ENCODE peak calls at places on chromosomes 4 and X, in nine cellular contexts. L, D, E, H, W, J, Q, U and F are unnamed samples.

GRCh38 chr4:100949350-100949935 is 397.9 kb downstream of the PPP3CA start:
- DNase-seq in L (no peak), E (no peak), Q (no peak), W (no peak), H (no peak), J (no peak), U (no peak), D (no peak), F (no peak)

GRCh38 chr4:96833831-96834230 is 993.9 kb downstream of the PDHA2 start:
- DNase-seq in W (no peak), D (no peak), J (no peak), E (no peak), Q (no peak), U (no peak), H (no peak), L (no peak), F (no peak)

GRCh38 chr4:107734120-107734519 is 14.1 kb upstream of the PAPSS1 start:
- DNase-seq in Q (no peak), E (no peak), U (no peak), D (no peak), H (no peak), J (no peak), W (no peak), L (no peak), F (no peak)

GRCh38 chrX:136497556-136498048 is at the start of gene HTATSF1:
- DNase-seq in L (no peak), D (no peak), Q (no peak), E (no peak), H (no peak), U (no peak), W (peak; percentile 67), J (no peak), F (no peak)

GRCh38 chr4:52001616-52002015 is 18.5 kb downstream of the LRRC66 start:
- DNase-seq in W (no peak), U (no peak), Q (no peak), D (no peak), L (no peak), H (no peak), J (no peak), E (no peak), F (no peak)

GRCh38 chr4:56619160-56619559 is 61.9 kb downstream of the HOPX start:
- DNase-seq in D (no peak), J (no peak), H (no peak), L (no peak), W (no peak), Q (no peak), U (no peak), E (no peak), F (no peak)

GRCh38 chrX:78123190-78123589 is 16.3 kb downstream of the TAF9B start:
- DNase-seq in E (no peak), D (no peak), J (no peak), W (no peak), U (no peak), L (no peak), H (no peak), Q (no peak), F (no peak)

GRCh38 chr4:106238819-106239420 is 77.1 kb downstream of the TBCK start:
- DNase-seq in J (no peak), L (no peak), W (no peak), D (peak; percentile 27), E (no peak), U (peak; percentile 16), Q (no peak), H (no peak), F (no peak)

GRCh38 chr4:3410401-3411135 is 31.2 kb upstream of the HGFAC start:
- DNase-seq in L (no peak), Q (no peak), H (no peak), E (no peak), J (no peak), D (no peak), U (no peak), W (peak; percentile 33), F (no peak)

GRCh38 chrX:1466971-1467561 is 14.4 kb upstream of the ASMTL start:
- DNase-seq in Q (no peak), H (peak; percentile 16), J (no peak), E (peak; percentile 54), U (no peak), D (no peak), W (peak; percentile 49), L (no peak), F (no peak)

GRCh38 chr4:39446842-39447573 is 11.7 kb downstream of the RPL9 start:
- DNase-seq in L (peak; percentile 48), J (peak; percentile 25), Q (peak; percentile 45), H (peak; percentile 29), U (peak; percentile 47), D (no peak), E (peak; percentile 66), W (peak; percentile 87), F (peak; percentile 51)

GRCh38 chrX:122816288-122816687 is 367.8 kb upstream of the GRIA3 start:
- DNase-seq in W (peak; percentile 37), L (no peak), D (no peak), U (no peak), E (no peak), J (no peak), Q (no peak), H (no peak), F (no peak)

GRCh38 chr4:186201535-186202230 is 10.3 kb downstream of the CYP4V2 start:
- DNase-seq in J (no peak), L (no peak), W (no peak), D (peak; percentile 66), Q (no peak), H (no peak), U (peak; percentile 71), E (peak; percentile 67), F (peak; percentile 28)

GRCh38 chrX:97057349-97057909 is 173.7 kb downstream of the RPA4 start:
- DNase-seq in J (no peak), H (no peak), W (no peak), E (no peak), L (no peak), D (no peak), U (no peak), Q (no peak), F (no peak)

GRCh38 chr4:119020158-119020557 is 115.5 kb upstream of the MYOZ2 start:
- DNase-seq in J (no peak), Q (no peak), E (no peak), D (no peak), H (no peak), W (no peak), U (no peak), L (no peak), F (no peak)
- H3K4me1 ChIP-seq in J (peaks cover 6% of the 10 kb centered on the region), Q (peaks cover 5% of the 10 kb centered on the region), E (no peaks in the 10 kb centered on the region), D (no peaks in the 10 kb centered on the region), H (no peaks in the 10 kb centered on the region), W (peaks cover 46% of the 10 kb centered on the region), U (peaks cover under 1% of the 10 kb centered on the region), L (no peaks in the 10 kb centered on the region), F (peaks cover 79% of the 10 kb centered on the region)

DNA sequence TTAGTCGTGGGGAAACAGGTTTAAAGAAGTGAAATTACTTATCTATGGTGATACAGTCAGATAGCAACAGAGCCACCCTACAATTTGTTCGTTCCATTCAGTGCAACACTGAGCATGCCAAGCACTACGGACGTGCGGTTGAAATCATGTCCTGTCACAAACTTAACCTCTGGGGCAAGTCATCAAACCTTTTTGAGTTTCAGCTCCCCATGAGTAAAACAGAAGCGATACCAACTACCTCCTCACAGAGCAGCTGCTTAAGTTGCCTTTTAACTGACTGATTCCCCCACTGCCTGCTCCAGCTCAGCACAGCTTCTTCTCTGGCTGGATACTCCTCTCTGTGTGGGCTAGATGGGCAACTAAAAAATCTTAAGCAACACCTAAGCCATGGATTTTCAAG is 36.0 kb downstream of the LHFPL1 start:
- DNase-seq in D (no peak), H (no peak), Q (no peak), U (no peak), E (no peak), L (peak; percentile 87), W (no peak), J (no peak), F (no peak)
- H3K4me1 ChIP-seq in D (no peaks in the 10 kb centered on the region), H (no peaks in the 10 kb centered on the region), Q (no peaks in the 10 kb centered on the region), U (no peaks in the 10 kb centered on the region), E (no peaks in the 10 kb centered on the region), L (peaks cover 9% of the 10 kb centered on the region), W (no peaks in the 10 kb centered on the region), J (no peaks in the 10 kb centered on the region), F (no peaks in the 10 kb centered on the region)

DNA sequence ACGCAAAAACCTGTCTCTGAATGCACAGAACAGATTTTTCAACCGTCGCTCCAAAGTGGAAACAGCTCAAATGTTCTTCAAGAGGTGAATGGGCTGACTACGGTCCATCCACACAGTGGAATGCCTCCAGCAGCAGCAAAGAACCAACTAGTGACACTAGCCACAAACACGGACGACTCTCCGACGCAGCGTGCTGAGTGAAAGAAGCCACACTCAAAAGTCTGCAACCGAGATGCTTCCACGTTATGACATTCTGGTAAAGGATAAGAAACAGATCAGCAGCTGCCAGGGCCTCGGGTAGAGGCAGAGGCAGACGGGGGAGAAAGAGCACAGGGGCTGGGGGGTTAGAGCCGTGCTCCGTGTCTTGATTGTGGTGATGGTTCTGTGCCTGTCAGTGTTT is 125.2 kb downstream of the AFAP1 start:
- DNase-seq in W (peak; percentile 53), Q (no peak), D (no peak), J (no peak), H (no peak), L (no peak), E (no peak), U (no peak), F (no peak)
- H3K4me1 ChIP-seq in W (peaks cover 54% of the 10 kb centered on the region), Q (peaks cover 22% of the 10 kb centered on the region), D (no peaks in the 10 kb centered on the region), J (no peaks in the 10 kb centered on the region), H (no peaks in the 10 kb centered on the region), L (no peaks in the 10 kb centered on the region), E (no peaks in the 10 kb centered on the region), U (peaks cover 10% of the 10 kb centered on the region), F (peaks cover 47% of the 10 kb centered on the region)

GRCh38 chr4:139189417-139189749 is 12.4 kb upstream of the ELF2 start:
- DNase-seq in W (no peak), E (no peak), H (no peak), D (no peak), Q (no peak), U (no peak), L (no peak), J (no peak), F (no peak)
- H3K4me1 ChIP-seq in W (no peaks in the 10 kb centered on the region), E (no peaks in the 10 kb centered on the region), H (no peaks in the 10 kb centered on the region), D (no peaks in the 10 kb centered on the region), Q (no peaks in the 10 kb centered on the region), U (no peaks in the 10 kb centered on the region), L (no peaks in the 10 kb centered on the region), J (no peaks in the 10 kb centered on the region), F (no peaks in the 10 kb centered on the region)

GRCh38 chrX:370963-371745 is 15.6 kb downstream of the PPP2R3B start:
- DNase-seq in D (no peak), L (no peak), Q (no peak), U (no peak), J (no peak), E (no peak), H (no peak), W (no peak), F (no peak)

GRCh38 chrX:373641-374471 is 12.9 kb downstream of the PPP2R3B start:
- DNase-seq in U (no peak), H (no peak), D (no peak), L (no peak), J (no peak), Q (no peak), W (no peak), E (no peak), F (peak; percentile 38)

GRCh38 chrX:372856-373640 is 13.7 kb downstream of the PPP2R3B start:
- DNase-seq in L (no peak), D (no peak), J (no peak), W (no peak), U (no peak), E (no peak), H (no peak), Q (no peak), F (no peak)

GRCh38 chrX:370244-370962 is 16.3 kb downstream of the PPP2R3B start:
- DNase-seq in L (no peak), W (no peak), Q (no peak), J (no peak), E (no peak), H (no peak), D (no peak), U (no peak), F (peak; percentile 53)

GRCh38 chrX:371907-372306 is 14.8 kb downstream of the PPP2R3B start:
- DNase-seq in W (no peak), D (no peak), U (no peak), E (no peak), J (no peak), L (no peak), Q (no peak), H (no peak), F (no peak)
- H3K4me1 ChIP-seq in W (peaks cover 18% of the 10 kb centered on the region), D (no peaks in the 10 kb centered on the region), U (no peaks in the 10 kb centered on the region), E (peaks cover 7% of the 10 kb centered on the region), J (no peaks in the 10 kb centered on the region), L (no peaks in the 10 kb centered on the region), Q (peaks cover 10% of the 10 kb centered on the region), H (no peaks in the 10 kb centered on the region), F (peaks cover 43% of the 10 kb centered on the region)